ENCODE peak calls at places on chromosomes 4 and X, in five cellular contexts. P is stimulated activated naive CD8-positive, alpha-beta T cell treated with anti-CD3 and anti-CD28 coated beads, Interleukin-15, Interleukin-2, amounts not matched to agents 100 U/mL and 50 U/mL, for 24 hours; S is ELF-1; T is NCI-H1105 treated with DMSO at 0.1 percent for 48 hours; A is Jurkat, Clone E6-1. D is an unnamed sample.

GRCh38 chr4:10697071-10697470 is 12.5 kb upstream of the CLNK start:
- DNase-seq in P (no peak), S (no peak), T (peak; percentile 56), A (no peak), D (no peak)

GRCh38 chr4:68218044-68218443 is 27.4 kb downstream of the TMPRSS11B start:
- DNase-seq in P (no peak), S (no peak), T (no peak), A (no peak), D (no peak)

GRCh38 chr4:155481150-155481549 is 104.4 kb upstream of the MAP9 start:
- DNase-seq in P (no peak), S (no peak), T (no peak), A (no peak), D (no peak)

GRCh38 chr4:40837094-40837870 is 87.5 kb downstream of the NSUN7 start:
- DNase-seq in P (no peak), S (no peak), T (peak; percentile 32), A (no peak), D (no peak)

GRCh38 chr4:112589207-112589606 is 47.5 kb downstream of the ZGRF1 start:
- DNase-seq in P (no peak), S (no peak), T (no peak), A (no peak), D (no peak)

GRCh38 chrX:54358424-54359211 is 772 bp upstream of the WNK3 start:
- DNase-seq in P (peak; percentile 43), S (peak; percentile 97), T (peak; percentile 85), A (no peak), D (peak; percentile 96)

GRCh38 chr4:10639664-10640063 is 44.9 kb downstream of the CLNK start:
- DNase-seq in P (no peak), S (no peak), T (no peak), A (no peak), D (no peak)

GRCh38 chrX:41303013-41303412 is 30.9 kb upstream of the DDX3X start:
- DNase-seq in P (no peak), S (no peak), T (no peak), A (no peak), D (no peak)

GRCh38 chrX:104806346-104806745 is 240.3 kb downstream of the IL1RAPL2 start:
- DNase-seq in P (no peak), S (peak; percentile 10), T (no peak), A (no peak), D (peak; percentile 28)

GRCh38 chr4:173057906-173058305 is 110.7 kb upstream of the GALNT7 start:
- DNase-seq in P (no peak), S (no peak), T (peak; percentile 18), A (no peak), D (no peak)

GRCh38 chr4:23728393-23728792 is 161.5 kb downstream of the PPARGC1A start:
- DNase-seq in P (no peak), S (no peak), T (no peak), A (no peak), D (no peak)

GRCh38 chrX:115892056-115892708 is 278.4 kb upstream of the AGTR2 start:
- DNase-seq in P (no peak), S (no peak), T (peak; percentile 0), A (no peak), D (no peak)

GRCh38 chr4:93827272-93827947 is 1.1 kb upstream of the ATOH1 start:
- DNase-seq in P (no peak), S (peak; percentile 77), T (no peak), A (no peak), D (peak; percentile 81)

GRCh38 chrX:74286950-74287349 is 17.0 kb upstream of the ZCCHC13 start:
- DNase-seq in P (no peak), S (no peak), T (no peak), A (no peak), D (no peak)

GRCh38 chr4:65508169-65508568 is 162.1 kb downstream of the EPHA5 start:
- DNase-seq in P (no peak), S (no peak), T (no peak), A (no peak), D (no peak)

GRCh38 chr4:141352775-141353544 is 132.3 kb downstream of the ZNF330 start:
- DNase-seq in P (no peak), S (peak; percentile 29), T (no peak), A (peak; percentile 55), D (peak; percentile 30)

GRCh38 chrX:72245461-72246089 is 6.7 kb upstream of the ERCC6L start:
- DNase-seq in P (peak; percentile 54), S (peak; percentile 88), T (peak; percentile 39), A (no peak), D (peak; percentile 71)

GRCh38 chrX:153781428-153782047 is 697 bp downstream of the SRPK3 start:
- DNase-seq in P (no peak), S (peak; percentile 39), T (no peak), A (no peak), D (no peak)

GRCh38 chr4:7354937-7355336 is 79.8 kb downstream of the PSAPL1 start:
- DNase-seq in P (no peak), S (no peak), T (no peak), A (no peak), D (no peak)

GRCh38 chr4:76697129-76697803 is 200.7 kb downstream of the SOWAHB start:
- DNase-seq in P (no peak), S (peak; percentile 14), T (no peak), A (peak; percentile 41), D (no peak)

GRCh38 chr4:129603241-129603931 is 507.4 kb downstream of the C4orf33 start:
- DNase-seq in P (no peak), S (no peak), T (no peak), A (no peak), D (no peak)

GRCh38 chr4:159160242-159160641 is 57.4 kb downstream of the RAPGEF2 start:
- DNase-seq in P (no peak), S (no peak), T (no peak), A (no peak), D (no peak)

GRCh38 chr4:7112656-7113055 is 44.8 kb upstream of the GRPEL1 start:
- DNase-seq in P (no peak), S (no peak), T (no peak), A (no peak), D (no peak)

GRCh38 chr4:37594095-37594494 is 92.1 kb downstream of the RELL1 start:
- DNase-seq in P (no peak), S (no peak), T (no peak), A (no peak), D (no peak)

GRCh38 chr4:33073811-33074210 is 2353.6 kb downstream of the PCDH7 start:
- DNase-seq in P (no peak), S (no peak), T (no peak), A (no peak), D (peak; percentile 55)

D was measured in neural progenitor cell.